ENCODE peak calls at places on chromosomes 2 and 18, in five cellular contexts. E is stimulated activated CD4-positive, alpha-beta T cell treated with anti-CD3 and anti-CD28 coated beads, Interleukin-4, amount 100 ng/mL, for 48 hours; H is activated T-helper 1 cell treated with Interleukin-2 at 50 U/mL for 16 hours; L is KG1; S is NAMALWA. K is an unnamed sample.

GRCh38 chr2:106076941-106077340 is 117.2 kb downstream of the UXS1 start:
- DNase-seq in E (no peak), H (no peak), L (no peak), S (no peak), K (no peak)

GRCh38 chr18:31992836-31993575 is 25.6 kb upstream of the RNF125 start:
- DNase-seq in E (no peak), H (no peak), L (no peak), S (no peak), K (no peak)

GRCh38 chr2:232929303-232930123 is 59.4 kb downstream of the SNORC start:
- DNase-seq in E (no peak), H (no peak), L (no peak), S (no peak), K (no peak)

GRCh38 chr2:224309216-224309615 is 92.7 kb downstream of the FAM124B start:
- DNase-seq in E (no peak), H (no peak), L (no peak), S (no peak), K (no peak)

GRCh38 chr2:8551622-8552074 is 130.2 kb upstream of the ID2 start:
- DNase-seq in E (no peak), H (no peak), L (no peak), S (peak; percentile 36), K (no peak)

GRCh38 chr2:150581717-150582472 is 94.4 kb upstream of the RND3 start:
- DNase-seq in E (no peak), H (no peak), L (no peak), S (no peak), K (no peak)

GRCh38 chr2:99989905-99990304 is 152.5 kb downstream of the AFF3 start:
- DNase-seq in E (no peak), H (no peak), L (no peak), S (no peak), K (no peak)

GRCh38 chr2:235605306-235605998 is 111.6 kb downstream of the AGAP1 start:
- DNase-seq in E (no peak), H (no peak), L (no peak), S (no peak), K (peak; percentile 80)

GRCh38 chr2:223619486-223620129 is 17.4 kb upstream of the SCG2 start:
- DNase-seq in E (no peak), H (no peak), L (no peak), S (no peak), K (peak; percentile 30)

K was measured in bronchial epithelial cell.